ENCODE peak calls at places on chromosomes 11 and 22, in six cellular contexts. One of them, this sample, is unnamed.

GRCh38 chr11:27075192-27075591 is 34.6 kb downstream of the BBOX1 start:
- DNase-seq in IMR-90: peak; percentile 82
- DNase-seq in heart left ventricle: no peak
- DNase-seq in testis: no peak
- DNase-seq in cardiac muscle cell: no peak
- DNase-seq in Peyer's patch: no peak
- DNase-seq in this sample: no peak

GRCh38 chr11:134758342-134758931 is 346.4 kb upstream of the B3GAT1 start:
- DNase-seq in IMR-90: no peak
- DNase-seq in cardiac muscle cell: no peak
- DNase-seq in testis: no peak
- DNase-seq in heart left ventricle: no peak
- DNase-seq in Peyer's patch: no peak
- DNase-seq in this sample: no peak

GRCh38 chr11:993141-993540 is 43.4 kb downstream of the MUC6 start:
- DNase-seq in Peyer's patch: no peak
- DNase-seq in testis: no peak
- DNase-seq in IMR-90: no peak
- DNase-seq in heart left ventricle: no peak
- DNase-seq in cardiac muscle cell: no peak
- DNase-seq in this sample: no peak

GRCh38 chr11:77636738-77637344 is 753 bp downstream of the CLNS1A start:
- DNase-seq in heart left ventricle: no peak
- DNase-seq in testis: no peak
- DNase-seq in Peyer's patch: no peak
- DNase-seq in IMR-90: no peak
- DNase-seq in cardiac muscle cell: peak; percentile 6
- DNase-seq in this sample: no peak

GRCh38 chr11:19674831-19675230 is 37.8 kb upstream of the NAV2 start:
- DNase-seq in testis: no peak
- DNase-seq in cardiac muscle cell: no peak
- DNase-seq in IMR-90: no peak
- DNase-seq in heart left ventricle: no peak
- DNase-seq in Peyer's patch: no peak
- DNase-seq in this sample: no peak

GRCh38 chr11:14413307-14414072 is 54.5 kb upstream of the RRAS2 start:
- DNase-seq in heart left ventricle: no peak
- DNase-seq in testis: no peak
- DNase-seq in IMR-90: peak; percentile 58
- DNase-seq in cardiac muscle cell: no peak
- DNase-seq in Peyer's patch: no peak
- DNase-seq in this sample: peak; percentile 33

GRCh38 chr22:27476729-27477128 is 324.8 kb downstream of the MN1 start:
- DNase-seq in IMR-90: peak; percentile 83
- DNase-seq in Peyer's patch: no peak
- DNase-seq in heart left ventricle: no peak
- DNase-seq in testis: no peak
- DNase-seq in cardiac muscle cell: peak; percentile 28
- DNase-seq in this sample: no peak

GRCh38 chr11:110128161-110128560 is 35.0 kb downstream of the ZC3H12C start:
- DNase-seq in IMR-90: peak; percentile 42
- DNase-seq in cardiac muscle cell: no peak
- DNase-seq in heart left ventricle: no peak
- DNase-seq in Peyer's patch: no peak
- DNase-seq in testis: no peak
- DNase-seq in this sample: no peak

GRCh38 chr22:44102121-44102520 is 78.0 kb downstream of the PARVB start:
- DNase-seq in Peyer's patch: no peak
- DNase-seq in cardiac muscle cell: no peak
- DNase-seq in testis: no peak
- DNase-seq in IMR-90: no peak
- DNase-seq in heart left ventricle: peak; percentile 4
- DNase-seq in this sample: no peak

GRCh38 chr11:45336136-45336535 is 50.0 kb upstream of the SYT13 start:
- DNase-seq in IMR-90: no peak
- DNase-seq in cardiac muscle cell: no peak
- DNase-seq in heart left ventricle: no peak
- DNase-seq in testis: no peak
- DNase-seq in Peyer's patch: no peak
- DNase-seq in this sample: no peak

GRCh38 chr11:58318532-58318931 is 40.3 kb downstream of the OR5B17 start:
- DNase-seq in cardiac muscle cell: no peak
- DNase-seq in Peyer's patch: no peak
- DNase-seq in IMR-90: peak; percentile 80
- DNase-seq in testis: no peak
- DNase-seq in heart left ventricle: no peak
- DNase-seq in this sample: no peak

GRCh38 chr11:134921938-134922337 is 509.9 kb upstream of the B3GAT1 start:
- DNase-seq in IMR-90: no peak
- DNase-seq in cardiac muscle cell: no peak
- DNase-seq in Peyer's patch: no peak
- DNase-seq in testis: no peak
- DNase-seq in heart left ventricle: no peak
- DNase-seq in this sample: no peak

GRCh38 chr11:112584674-112585073 is 324.0 kb upstream of the PLET1 start:
- DNase-seq in IMR-90: no peak
- DNase-seq in cardiac muscle cell: peak; percentile 41
- DNase-seq in heart left ventricle: no peak
- DNase-seq in Peyer's patch: no peak
- DNase-seq in testis: no peak
- DNase-seq in this sample: no peak

GRCh38 chr11:1628506-1629325 is 859 bp upstream of the KRTAP5-5 start:
- DNase-seq in IMR-90: peak; percentile 9
- DNase-seq in heart left ventricle: peak; percentile 82
- DNase-seq in testis: peak; percentile 64
- DNase-seq in cardiac muscle cell: peak; percentile 75
- DNase-seq in Peyer's patch: peak; percentile 75
- DNase-seq in this sample: peak; percentile 37

GRCh38 chr22:30803679-30804078 is 109.0 kb downstream of the OSBP2 start:
- DNase-seq in heart left ventricle: no peak
- DNase-seq in cardiac muscle cell: no peak
- DNase-seq in Peyer's patch: no peak
- DNase-seq in IMR-90: no peak
- DNase-seq in testis: no peak
- DNase-seq in this sample: no peak

GRCh38 chr11:64777449-64778222 is 706 bp downstream of the SF1 start:
- DNase-seq in testis: peak; percentile 87
- DNase-seq in cardiac muscle cell: peak; percentile 90
- DNase-seq in IMR-90: peak; percentile 75
- DNase-seq in heart left ventricle: peak; percentile 93
- DNase-seq in Peyer's patch: peak; percentile 91
- DNase-seq in this sample: peak; percentile 86

GRCh38 chr22:24482586-24482985 is 12.5 kb upstream of the UPB1 start:
- DNase-seq in Peyer's patch: no peak
- DNase-seq in cardiac muscle cell: no peak
- DNase-seq in IMR-90: peak; percentile 79
- DNase-seq in heart left ventricle: no peak
- DNase-seq in testis: no peak
- DNase-seq in this sample: no peak

GRCh38 chr11:7651140-7651551 is 22.2 kb downstream of the CYB5R2 start:
- DNase-seq in IMR-90: peak; percentile 13
- DNase-seq in cardiac muscle cell: no peak
- DNase-seq in Peyer's patch: no peak
- DNase-seq in heart left ventricle: no peak
- DNase-seq in testis: no peak
- DNase-seq in this sample: no peak

GRCh38 chr11:8013833-8014232 is 26.7 kb downstream of the EIF3F start:
- DNase-seq in testis: no peak
- DNase-seq in Peyer's patch: no peak
- DNase-seq in cardiac muscle cell: no peak
- DNase-seq in heart left ventricle: no peak
- DNase-seq in IMR-90: no peak
- DNase-seq in this sample: no peak

GRCh38 chr11:100612766-100613165 is 74.3 kb upstream of the ARHGAP42 start:
- DNase-seq in testis: no peak
- DNase-seq in IMR-90: no peak
- DNase-seq in cardiac muscle cell: no peak
- DNase-seq in Peyer's patch: no peak
- DNase-seq in heart left ventricle: no peak
- DNase-seq in this sample: no peak

GRCh38 chr22:22195265-22196017 is 49.1 kb upstream of the VPREB1 start:
- DNase-seq in IMR-90: peak; percentile 37
- DNase-seq in Peyer's patch: peak; percentile 83
- DNase-seq in heart left ventricle: peak; percentile 59
- DNase-seq in testis: peak; percentile 89
- DNase-seq in cardiac muscle cell: peak; percentile 74
- DNase-seq in this sample: peak; percentile 62
- H3K27ac ChIP-seq in IMR-90: no peak overlapping the region
- H3K27ac ChIP-seq in Peyer's patch: peak overlapping the region; percentile 77
- H3K27ac ChIP-seq in heart left ventricle: no peak overlapping the region
- H3K27ac ChIP-seq in testis: no peak overlapping the region
- H3K27ac ChIP-seq in cardiac muscle cell: no peak overlapping the region
- H3K27ac ChIP-seq in this sample: no peak overlapping the region

GRCh38 chr22:47194476-47195155 is 432.2 kb downstream of the TBC1D22A start:
- DNase-seq in IMR-90: no peak
- DNase-seq in cardiac muscle cell: no peak
- DNase-seq in Peyer's patch: no peak
- DNase-seq in heart left ventricle: no peak
- DNase-seq in testis: peak; percentile 11
- DNase-seq in this sample: no peak
- H3K9me3 ChIP-seq in IMR-90: no peaks in the 10 kb centered on the region
- H3K9me3 ChIP-seq in cardiac muscle cell: no peaks in the 10 kb centered on the region
- H3K9me3 ChIP-seq in Peyer's patch: no peaks in the 10 kb centered on the region
- H3K9me3 ChIP-seq in heart left ventricle: no peaks in the 10 kb centered on the region
- H3K9me3 ChIP-seq in testis: no peaks in the 10 kb centered on the region
- H3K9me3 ChIP-seq in this sample: no peaks in the 10 kb centered on the region

GRCh38 chr11:75345455-75346224 is 5.8 kb downstream of the ARRB1 start:
- DNase-seq in testis: no peak
- DNase-seq in cardiac muscle cell: no peak
- DNase-seq in Peyer's patch: no peak
- DNase-seq in IMR-90: no peak
- DNase-seq in heart left ventricle: no peak
- DNase-seq in this sample: no peak

GRCh38 chr11:75347781-75348613 is 3.5 kb downstream of the ARRB1 start:
- DNase-seq in testis: peak; percentile 59
- DNase-seq in cardiac muscle cell: peak; percentile 52
- DNase-seq in IMR-90: peak; percentile 98
- DNase-seq in heart left ventricle: no peak
- DNase-seq in Peyer's patch: peak; percentile 49
- DNase-seq in this sample: no peak

GRCh38 chr11:75344761-75345454 is 6.6 kb downstream of the ARRB1 start:
- DNase-seq in Peyer's patch: no peak
- DNase-seq in heart left ventricle: no peak
- DNase-seq in testis: no peak
- DNase-seq in cardiac muscle cell: no peak
- DNase-seq in IMR-90: peak; percentile 74
- DNase-seq in this sample: no peak

GRCh38 chr11:75346296-75346695 is 5.2 kb downstream of the ARRB1 start:
- DNase-seq in cardiac muscle cell: no peak
- DNase-seq in IMR-90: no peak
- DNase-seq in Peyer's patch: no peak
- DNase-seq in testis: no peak
- DNase-seq in heart left ventricle: no peak
- DNase-seq in this sample: no peak

GRCh38 chr11:75346912-75347647 is 4.4 kb downstream of the ARRB1 start:
- DNase-seq in IMR-90: peak; percentile 49
- DNase-seq in testis: no peak
- DNase-seq in cardiac muscle cell: no peak
- DNase-seq in heart left ventricle: peak; percentile 75
- DNase-seq in Peyer's patch: peak; percentile 53
- DNase-seq in this sample: no peak
- H3K27ac ChIP-seq in IMR-90: peak overlapping the region; percentile 66
- H3K27ac ChIP-seq in testis: no peak overlapping the region
- H3K27ac ChIP-seq in cardiac muscle cell: peak overlapping the region; percentile 77
- H3K27ac ChIP-seq in heart left ventricle: peak overlapping the region; percentile 91
- H3K27ac ChIP-seq in Peyer's patch: peak overlapping the region; percentile 40
- H3K27ac ChIP-seq in this sample: peak overlapping the region; percentile 15

DNA sequence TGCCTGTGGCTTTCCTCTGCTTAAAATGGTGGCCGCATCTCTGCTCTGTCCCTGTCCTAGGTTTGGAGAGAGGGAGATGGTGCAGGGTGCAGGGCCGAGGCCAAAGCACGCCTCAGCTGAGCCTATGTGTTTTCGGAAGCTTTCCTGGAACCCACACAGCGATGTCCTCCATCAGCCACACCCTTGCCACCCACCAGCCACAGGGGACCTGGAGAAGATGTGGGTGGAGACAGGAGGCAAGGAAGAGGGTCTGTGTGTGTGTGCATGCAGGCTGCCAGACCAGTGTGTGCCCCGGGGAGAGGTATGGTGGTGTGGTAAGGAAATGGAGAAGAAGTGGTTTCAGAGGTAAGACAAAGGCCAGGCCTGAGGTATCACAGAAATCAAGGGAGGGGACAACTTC is 155.7 kb downstream of the TBC1D22A start:
- DNase-seq in IMR-90: no peak
- DNase-seq in cardiac muscle cell: no peak
- DNase-seq in heart left ventricle: no peak
- DNase-seq in Peyer's patch: no peak
- DNase-seq in testis: no peak
- DNase-seq in this sample: no peak
- H3K9me3 ChIP-seq in IMR-90: peaks cover 2% of the 10 kb centered on the region
- H3K9me3 ChIP-seq in cardiac muscle cell: no peaks in the 10 kb centered on the region
- H3K9me3 ChIP-seq in heart left ventricle: no peaks in the 10 kb centered on the region
- H3K9me3 ChIP-seq in Peyer's patch: no peaks in the 10 kb centered on the region
- H3K9me3 ChIP-seq in testis: no peaks in the 10 kb centered on the region
- H3K9me3 ChIP-seq in this sample: no peaks in the 10 kb centered on the region

GRCh38 chr22:32758866-32759385 is 42.6 kb upstream of the TIMP3 start:
- DNase-seq in testis: no peak
- DNase-seq in heart left ventricle: no peak
- DNase-seq in Peyer's patch: no peak
- DNase-seq in cardiac muscle cell: no peak
- DNase-seq in IMR-90: no peak
- DNase-seq in this sample: no peak
- H3K27ac ChIP-seq in testis: no peak overlapping the region
- H3K27ac ChIP-seq in heart left ventricle: no peak overlapping the region
- H3K27ac ChIP-seq in Peyer's patch: no peak overlapping the region
- H3K27ac ChIP-seq in cardiac muscle cell: no peak overlapping the region
- H3K27ac ChIP-seq in IMR-90: no peak overlapping the region
- H3K27ac ChIP-seq in this sample: no peak overlapping the region

GRCh38 chr22:47327241-47327640 is 564.8 kb downstream of the TBC1D22A start:
- DNase-seq in Peyer's patch: no peak
- DNase-seq in heart left ventricle: no peak
- DNase-seq in testis: no peak
- DNase-seq in cardiac muscle cell: no peak
- DNase-seq in IMR-90: no peak
- DNase-seq in this sample: no peak
- H3K9me3 ChIP-seq in Peyer's patch: no peaks in the 10 kb centered on the region
- H3K9me3 ChIP-seq in heart left ventricle: no peaks in the 10 kb centered on the region
- H3K9me3 ChIP-seq in testis: no peaks in the 10 kb centered on the region
- H3K9me3 ChIP-seq in cardiac muscle cell: no peaks in the 10 kb centered on the region
- H3K9me3 ChIP-seq in IMR-90: no peaks in the 10 kb centered on the region
- H3K9me3 ChIP-seq in this sample: no peaks in the 10 kb centered on the region